ENCODE peak calls at places on chromosomes 6 and 20, in ten cellular contexts. O, J, E, B, A, Q, X, M, G and R are unnamed samples.

GRCh38 chr20:10986586-10986985 is 312.8 kb upstream of the JAG1 start:
- DNase-seq in E (no peak), M (no peak), G (no peak), A (no peak), J (no peak), Q (no peak), X (no peak), B (no peak), O (no peak), R (no peak)

GRCh38 chr20:37377346-37378081 is 31.6 kb downstream of the SRC start:
- DNase-seq in G (no peak), X (no peak), Q (no peak), M (no peak), E (no peak), J (no peak), B (no peak), O (no peak), A (no peak), R (no peak)

GRCh38 chr6:20173833-20174796 is 38.2 kb downstream of the MBOAT1 start:
- DNase-seq in B (peak), Q (peak), O (no peak), J (no peak), X (no peak), A (no peak), E (no peak), M (no peak), G (no peak), R (peak)

GRCh38 chr20:24487240-24487639 is 17.8 kb downstream of the SYNDIG1 start:
- DNase-seq in J (no peak), E (no peak), A (no peak), X (no peak), Q (no peak), M (no peak), G (no peak), O (no peak), B (no peak), R (no peak)

GRCh38 chr6:157587127-157587729 is 206.2 kb downstream of the ZDHHC14 start:
- DNase-seq in G (no peak), X (no peak), Q (no peak), J (no peak), A (no peak), E (no peak), M (no peak), B (no peak), O (no peak), R (no peak)

GRCh38 chr20:11084508-11084907 is 410.7 kb upstream of the JAG1 start:
- DNase-seq in M (no peak), X (no peak), B (no peak), O (no peak), J (no peak), E (no peak), G (no peak), A (no peak), Q (no peak), R (no peak)

GRCh38 chr6:33799714-33800113 is 4.1 kb downstream of the MLN start:
- DNase-seq in A (no peak), Q (no peak), J (no peak), X (no peak), M (no peak), G (no peak), O (no peak), E (no peak), B (no peak), R (no peak)

GRCh38 chr6:43391448-43392031 is 22.1 kb upstream of the ZNF318 start:
- DNase-seq in O (peak), M (no peak), G (no peak), J (no peak), E (no peak), Q (peak), B (peak), A (no peak), X (no peak), R (peak)

GRCh38 chr20:62575976-62576722 is 66.2 kb upstream of the SLCO4A1 start:
- DNase-seq in A (no peak), Q (no peak), B (no peak), O (no peak), X (no peak), J (no peak), G (no peak), M (no peak), E (no peak), R (no peak)

GRCh38 chr6:52641826-52642225 is 29.1 kb upstream of the TMEM14A start:
- DNase-seq in Q (no peak), A (no peak), G (no peak), X (peak), J (no peak), O (no peak), M (no peak), B (peak), E (no peak), R (peak)

GRCh38 chr6:136752554-136752953 is 39.7 kb downstream of the MAP3K5 start:
- DNase-seq in O (no peak), Q (no peak), X (no peak), E (no peak), B (no peak), G (no peak), A (no peak), M (no peak), J (no peak), R (no peak)

GRCh38 chr6:77624468-77624867 is 28.4 kb upstream of the MEI4 start:
- DNase-seq in G (no peak), E (no peak), B (no peak), J (no peak), Q (no peak), X (no peak), M (no peak), A (no peak), O (no peak), R (no peak)

GRCh38 chr6:107408714-107409113 is 50.6 kb downstream of the PDSS2 start:
- DNase-seq in M (no peak), B (no peak), E (no peak), X (no peak), G (no peak), O (no peak), A (no peak), J (no peak), Q (no peak), R (no peak)

GRCh38 chr6:167575201-167575696 is 250.4 kb downstream of the TTLL2 start:
- DNase-seq in O (no peak), A (no peak), B (no peak), Q (no peak), J (peak), X (no peak), E (no peak), G (no peak), M (no peak), R (no peak)

GRCh38 chr20:59939052-59939878 is 840 bp downstream of the PPP1R3D start:
- DNase-seq in J (peak), X (no peak), A (peak), Q (no peak), B (no peak), E (no peak), G (no peak), M (no peak), O (no peak), R (no peak)

GRCh38 chr6:35185302-35185681 is 28.5 kb upstream of the SCUBE3 start:
- DNase-seq in Q (no peak), M (no peak), O (no peak), G (no peak), J (no peak), B (no peak), A (peak), E (no peak), X (no peak), R (no peak)

GRCh38 chr20:3871549-3872265 is 17.5 kb upstream of the PANK2 start:
- DNase-seq in G (no peak), O (no peak), B (no peak), Q (no peak), X (no peak), A (no peak), E (no peak), M (no peak), J (no peak), R (no peak)

GRCh38 chr20:57167971-57168693 is 98.3 kb downstream of the BMP7 start:
- DNase-seq in O (no peak), M (no peak), J (no peak), X (peak), Q (no peak), A (no peak), E (no peak), G (no peak), B (no peak), R (no peak)

GRCh38 chr6:14713966-14714631 is 531.8 kb upstream of the JARID2 start:
- DNase-seq in G (no peak), E (no peak), J (no peak), Q (no peak), A (no peak), M (no peak), B (no peak), O (no peak), X (no peak), R (no peak)

GRCh38 chr20:24164360-24164759 is 175.8 kb upstream of the GGTLC1 start:
- DNase-seq in A (peak), G (no peak), X (peak), B (peak), Q (no peak), O (no peak), M (no peak), J (peak), E (no peak), R (peak)

GRCh38 chr20:42721923-42722322 is 467.8 kb downstream of the PTPRT start:
- DNase-seq in J (no peak), G (no peak), O (no peak), B (no peak), Q (no peak), A (no peak), E (no peak), M (no peak), X (no peak), R (peak)

GRCh38 chr6:104218132-104218531 is 641.6 kb downstream of the HACE1 start:
- DNase-seq in B (peak), E (no peak), J (no peak), O (no peak), A (no peak), G (no peak), X (peak), Q (no peak), M (peak), R (no peak)

GRCh38 chr6:109450801-109451200 is 4.8 kb downstream of the MICAL1 start:
- DNase-seq in M (no peak), B (no peak), J (no peak), G (no peak), A (no peak), E (no peak), O (no peak), Q (no peak), X (no peak), R (no peak)

GRCh38 chr6:169271158-169271936 is 17.7 kb upstream of the THBS2 start:
- DNase-seq in G (no peak), X (no peak), A (no peak), B (no peak), J (peak), E (no peak), Q (no peak), O (no peak), M (no peak), R (no peak)

GRCh38 chr6:142746524-142746923 is 198.5 kb downstream of the HIVEP2 start:
- DNase-seq in X (peak), E (no peak), B (peak), Q (no peak), A (peak), O (no peak), G (no peak), M (no peak), J (peak), R (peak)

GRCh38 chr6:119148102-119148824 is 69.8 kb upstream of the FAM184A start:
- DNase-seq in G (peak), Q (no peak), A (peak), X (peak), B (peak), O (no peak), J (peak), M (peak), E (peak), R (peak)

GRCh38 chr6:72212686-72213085 is 326.3 kb downstream of the RIMS1 start:
- DNase-seq in J (no peak), X (no peak), M (no peak), A (no peak), G (peak), O (no peak), B (no peak), E (no peak), Q (no peak), R (no peak)

GRCh38 chr20:33910529-33911327 is 83.0 kb upstream of the RALY start:
- DNase-seq in J (no peak), A (no peak), O (no peak), X (no peak), G (no peak), B (no peak), M (no peak), E (no peak), Q (no peak), R (no peak)

GRCh38 chr20:50415516-50416268 is 94.5 kb upstream of the PTPN1 start:
- DNase-seq in Q (no peak), J (peak), E (peak), X (no peak), B (no peak), O (no peak), M (peak), A (no peak), G (no peak), R (no peak)

GRCh38 chr6:90411292-90411781 is 114.7 kb upstream of the BACH2 start:
- DNase-seq in O (peak), B (no peak), J (peak), Q (peak), X (no peak), G (no peak), E (no peak), M (no peak), A (no peak), R (no peak)

GRCh38 chr6:42316390-42316970 is 98.8 kb upstream of the MRPS10 start:
- DNase-seq in M (peak), X (no peak), Q (no peak), A (no peak), J (no peak), B (peak), E (no peak), O (no peak), G (no peak), R (peak)

GRCh38 chr6:91137286-91137685 is 550.4 kb upstream of the MAP3K7 start:
- DNase-seq in X (no peak), A (no peak), Q (no peak), J (no peak), G (no peak), B (no peak), E (no peak), O (no peak), M (no peak), R (no peak)

GRCh38 chr6:119147101-119148053 is 68.9 kb upstream of the FAM184A start:
- DNase-seq in B (peak), G (no peak), Q (peak), M (peak), J (no peak), E (peak), X (peak), A (no peak), O (no peak), R (peak)